ENCODE peak calls at places on chromosomes 7 and 10, in eight cellular contexts. E, I, C, Y, V, Q, G and A are unnamed samples.

GRCh38 chr10:84208023-84208422 is 13.7 kb downstream of the CDHR1 start:
- DNase-seq in C (no peak), G (no peak), I (no peak), Y (no peak), Q (no peak), E (no peak), V (no peak), A (no peak)

GRCh38 chr10:7887417-7887816 is 69.1 kb downstream of the TAF3 start:
- DNase-seq in G (no peak), C (no peak), E (no peak), Y (no peak), I (no peak), V (no peak), Q (peak; percentile 58), A (no peak)

GRCh38 chr7:47890606-47891005 is 57.7 kb downstream of the PKD1L1 start:
- DNase-seq in Q (no peak), Y (no peak), V (no peak), G (no peak), E (no peak), I (no peak), C (no peak), A (no peak)

GRCh38 chr10:37975407-37975991 is 948 bp downstream of the ZNF25 start:
- DNase-seq in C (no peak), V (no peak), G (peak; percentile 64), I (no peak), Y (no peak), Q (no peak), E (no peak), A (no peak)

GRCh38 chr7:38368191-38368605 is 94.8 kb upstream of the TARP start:
- DNase-seq in Q (peak; percentile 60), E (peak; percentile 49), Y (peak; percentile 55), G (peak; percentile 86), V (peak; percentile 66), I (peak; percentile 84), C (peak; percentile 93), A (peak; percentile 83)

GRCh38 chr7:4634166-4634565 is 47.9 kb upstream of the FOXK1 start:
- DNase-seq in G (peak; percentile 63), V (no peak), Y (no peak), Q (no peak), E (no peak), C (no peak), I (no peak), A (no peak)

GRCh38 chr10:2985729-2986232 is 81.6 kb upstream of the PFKP start:
- DNase-seq in E (no peak), G (peak; percentile 78), Y (no peak), V (no peak), C (no peak), Q (peak; percentile 26), I (peak; percentile 75), A (peak; percentile 55)

GRCh38 chr10:119029613-119030420 is at the start of gene NANOS1:
- DNase-seq in V (no peak), G (peak; percentile 58), E (no peak), C (peak; percentile 79), Y (no peak), Q (peak; percentile 35), I (no peak), A (no peak)

GRCh38 chr10:113084031-113084430 is 134.0 kb downstream of the TCF7L2 start:
- DNase-seq in Q (no peak), C (no peak), Y (no peak), E (no peak), G (peak; percentile 49), V (no peak), I (no peak), A (no peak)

DNA sequence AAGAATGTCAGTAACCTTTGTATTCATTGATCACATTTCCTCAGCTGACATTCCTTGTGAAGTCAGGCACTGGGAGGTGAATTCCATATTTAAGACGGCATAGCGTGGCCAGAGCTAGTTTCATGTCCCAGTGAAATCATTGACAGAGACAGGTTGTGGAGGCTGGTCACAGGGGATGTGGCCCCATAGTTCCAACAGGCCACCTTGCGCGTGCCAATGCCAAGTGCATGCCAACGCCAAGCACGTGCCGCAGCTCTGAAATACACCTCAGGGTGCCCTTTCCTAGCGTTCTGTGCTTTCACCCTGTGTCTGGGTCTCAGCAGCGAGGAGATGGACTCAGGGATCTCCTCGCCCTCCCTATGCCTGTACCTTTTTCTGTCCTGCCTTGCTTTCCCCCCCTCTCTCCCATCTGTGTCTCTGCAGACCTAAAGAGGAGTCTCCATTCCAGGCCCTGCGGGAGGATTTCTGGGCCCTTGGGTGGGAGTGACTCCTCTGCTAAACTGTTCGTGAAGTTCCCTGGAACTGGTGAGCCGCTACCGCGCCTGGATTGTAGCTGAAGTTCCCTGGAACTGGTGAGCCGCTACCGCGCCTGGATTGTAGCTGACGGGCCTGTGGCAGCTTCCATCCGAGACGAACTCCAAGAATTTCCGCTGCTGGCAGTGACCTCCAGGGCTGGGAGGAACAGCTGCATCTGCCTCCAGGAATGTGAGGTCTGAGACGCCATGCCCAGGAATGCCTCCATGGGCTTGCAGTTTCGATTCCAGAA is 19.7 kb downstream of the AQP1 start:
- DNase-seq in E (peak; percentile 20), V (peak; percentile 68), Q (peak; percentile 6), C (peak; percentile 68), I (peak; percentile 60), Y (peak; percentile 45), G (peak; percentile 70), A (peak; percentile 36)
- H3K27ac ChIP-seq in E (no peak overlapping the region), V (no peak overlapping the region), Q (no peak overlapping the region), C (no peak overlapping the region), I (no peak overlapping the region), Y (no peak overlapping the region), G (no peak overlapping the region), A (peak overlapping the region; percentile 27)

GRCh38 chr7:108498481-108498880 is 27.5 kb downstream of the PNPLA8 start:
- DNase-seq in G (no peak), I (no peak), V (no peak), Y (no peak), Q (no peak), C (no peak), E (no peak), A (no peak)

GRCh38 chr7:108503112-108504026 is 22.6 kb downstream of the PNPLA8 start:
- DNase-seq in E (no peak), C (no peak), V (no peak), Y (no peak), I (no peak), Q (no peak), G (peak; percentile 46), A (no peak)

GRCh38 chr7:108497082-108497725 is 28.7 kb downstream of the PNPLA8 start:
- DNase-seq in Y (no peak), Q (peak; percentile 70), G (peak; percentile 69), C (no peak), I (no peak), V (no peak), E (peak; percentile 41), A (no peak)

DNA sequence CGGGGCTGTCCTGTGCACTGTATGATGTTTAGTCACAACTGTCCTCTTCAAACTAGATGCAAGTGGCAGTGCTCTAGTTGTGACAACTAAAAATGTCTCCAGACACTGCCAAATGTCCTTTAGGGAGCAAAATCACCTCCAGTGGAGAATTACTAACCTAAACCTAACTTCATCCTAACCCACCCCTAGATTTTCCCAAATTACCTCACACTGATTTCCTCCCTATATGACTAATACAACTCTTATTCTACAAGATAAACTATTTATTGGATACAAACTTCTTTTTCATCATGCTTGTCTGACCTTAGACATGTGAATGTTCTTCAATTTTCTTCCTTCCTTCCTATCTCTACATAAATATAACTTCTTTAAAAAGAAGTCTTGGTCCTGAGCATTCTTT is 26.4 kb downstream of the PNPLA8 start:
- DNase-seq in C (no peak), I (no peak), G (peak; percentile 11), Y (no peak), Q (no peak), V (no peak), E (no peak), A (no peak)
- H3K4me1 ChIP-seq in C (peaks cover 14% of the 10 kb centered on the region), I (no peaks in the 10 kb centered on the region), G (peaks cover 10% of the 10 kb centered on the region), Y (no peaks in the 10 kb centered on the region), Q (no peaks in the 10 kb centered on the region), V (no peaks in the 10 kb centered on the region), E (no peaks in the 10 kb centered on the region), A (no peaks in the 10 kb centered on the region)

GRCh38 chr7:127251458-127252379 is 1.0 kb downstream of the GRM8 start:
- DNase-seq in V (no peak), E (no peak), Y (no peak), G (peak; percentile 34), C (peak; percentile 70), I (no peak), Q (no peak), A (no peak)

GRCh38 chr7:127252380-127252718 is 392 bp downstream of the GRM8 start:
- DNase-seq in C (no peak), E (no peak), I (no peak), G (no peak), V (no peak), Q (no peak), Y (no peak), A (no peak)

GRCh38 chr7:127252736-127253288 is at the start of gene GRM8:
- DNase-seq in E (peak; percentile 41), Y (no peak), I (peak; percentile 70), Q (peak; percentile 66), C (peak; percentile 80), V (peak; percentile 72), G (peak; percentile 69), A (peak; percentile 51)

GRCh38 chr7:127254163-127254684 is 1.5 kb upstream of the GRM8 start:
- DNase-seq in Q (no peak), I (no peak), Y (no peak), G (no peak), V (no peak), C (no peak), E (no peak), A (no peak)

DNA sequence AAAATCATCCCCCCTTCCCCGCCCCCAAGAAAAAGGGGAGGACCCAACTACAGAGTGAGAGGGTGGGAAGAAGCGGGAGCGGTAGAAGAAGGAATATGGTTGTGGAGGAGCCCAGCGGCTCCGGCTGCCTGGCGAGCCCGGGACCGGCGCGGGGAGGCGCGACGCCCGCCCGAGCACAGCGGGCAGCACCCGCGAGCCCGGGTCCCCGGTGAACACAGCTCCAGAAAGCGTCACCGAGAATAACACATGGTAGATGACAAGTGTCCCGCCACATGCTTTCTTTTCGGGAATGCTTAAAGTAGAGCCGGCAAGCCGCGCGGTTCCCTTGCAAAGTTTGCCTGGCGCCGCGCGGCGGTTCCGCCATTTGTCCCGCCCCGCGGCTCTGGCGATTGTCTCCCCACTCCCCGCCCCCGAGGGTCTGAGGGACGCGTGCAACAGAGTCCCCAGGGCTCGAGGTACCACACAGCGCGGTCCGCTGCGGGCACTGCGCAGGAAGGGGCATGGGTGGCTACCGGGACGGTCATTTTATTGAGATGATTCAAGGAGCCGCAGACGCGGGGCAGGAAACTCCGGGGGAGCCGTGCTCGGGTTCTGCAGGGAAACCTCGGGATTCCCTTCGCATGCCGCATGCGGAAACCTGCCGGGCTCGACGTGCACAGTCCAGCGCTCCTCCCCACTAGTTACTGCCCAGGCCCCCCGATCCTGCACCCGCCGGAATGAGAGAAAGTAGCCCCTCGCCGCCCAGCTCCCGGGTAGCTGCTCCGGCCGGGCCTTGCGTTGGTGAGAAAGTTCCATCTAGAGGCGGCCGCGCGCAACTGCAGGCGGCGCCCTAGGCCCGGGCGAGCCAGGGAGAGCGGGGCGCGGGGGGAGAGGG is 785 bp upstream of the GRM8 start:
- DNase-seq in E (peak; percentile 55), I (peak; percentile 81), Q (peak; percentile 85), C (peak; percentile 90), Y (peak; percentile 58), V (peak; percentile 73), G (peak; percentile 83), A (peak; percentile 75)
- H3K27me3 ChIP-seq in E (peaks cover 55% of the 10 kb centered on the region), I (peaks cover 79% of the 10 kb centered on the region), Q (peaks cover 44% of the 10 kb centered on the region), C (peaks cover 97% of the 10 kb centered on the region), Y (peaks cover 51% of the 10 kb centered on the region), V (peaks cover 36% of the 10 kb centered on the region), G (peaks cover 41% of the 10 kb centered on the region), A (peaks cover 79% of the 10 kb centered on the region)

DNA sequence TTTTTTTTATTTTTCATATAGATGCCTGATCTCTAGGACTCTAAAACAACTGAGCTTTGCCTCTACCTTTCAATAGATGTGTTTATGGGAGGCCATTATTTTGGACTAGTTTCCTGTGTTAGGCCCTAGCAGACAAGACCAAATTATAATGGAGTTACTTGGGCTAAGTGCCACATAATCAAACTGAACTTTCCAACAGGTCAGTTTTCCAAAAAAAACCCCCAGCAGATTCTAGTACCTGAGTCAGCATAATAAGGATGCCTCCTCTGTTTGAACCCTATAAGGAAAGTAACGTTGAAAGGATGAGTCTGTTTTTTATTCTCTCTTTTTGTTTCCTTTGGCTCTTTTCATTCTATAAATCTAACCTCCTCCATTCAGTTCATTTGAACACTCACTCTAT is 148.1 kb upstream of the FAM3C start:
- DNase-seq in G (no peak), Y (no peak), V (no peak), I (no peak), C (no peak), E (no peak), Q (no peak), A (no peak)
- H3K27ac ChIP-seq in G (peak overlapping the region; percentile 22), Y (no peak overlapping the region), V (no peak overlapping the region), I (no peak overlapping the region), C (no peak overlapping the region), E (no peak overlapping the region), Q (no peak overlapping the region), A (no peak overlapping the region)